ENCODE peak calls at places on chromosomes 11 and 22, in four cellular contexts. S, Q, A and L are unnamed samples.

GRCh38 chr11:19122966-19123615 is 6.1 kb downstream of the ZDHHC13 start:
- DNase-seq in S (no peak), Q (no peak), A (no peak), L (no peak)

GRCh38 chr22:43992331-43992821 is 31.7 kb upstream of the PARVB start:
- DNase-seq in S (no peak), Q (no peak), A (no peak), L (no peak)

GRCh38 chr11:11816511-11817319 is 25.1 kb upstream of the USP47 start:
- DNase-seq in S (no peak), Q (no peak), A (no peak), L (no peak)

GRCh38 chr11:2581931-2582435 is 117.8 kb downstream of the KCNQ1OT1 start:
- DNase-seq in S (peak; percentile 9), Q (no peak), A (peak; percentile 4), L (peak; percentile 33)

GRCh38 chr22:37904572-37905533 is 1.2 kb upstream of the MICALL1 start:
- DNase-seq in S (no peak), Q (no peak), A (no peak), L (no peak)

GRCh38 chr22:17910561-17911311 is 113.6 kb downstream of the MICAL3 start:
- DNase-seq in S (peak; percentile 30), Q (peak; percentile 71), A (no peak), L (peak; percentile 72)

GRCh38 chr11:47858169-47858543 is 10.0 kb upstream of the NUP160 start:
- DNase-seq in S (no peak), Q (no peak), A (no peak), L (no peak)

GRCh38 chr11:40288212-40288803 is 1171.1 kb downstream of the LRRC4C start:
- DNase-seq in S (no peak), Q (no peak), A (no peak), L (no peak)

GRCh38 chr11:88827018-88827676 is 238.6 kb downstream of the GRM5 start:
- DNase-seq in S (no peak), Q (no peak), A (no peak), L (no peak)

GRCh38 chr11:125481531-125481930 is 14.5 kb downstream of the FEZ1 start:
- DNase-seq in S (no peak), Q (peak; percentile 63), A (no peak), L (peak; percentile 29)

GRCh38 chr22:46026907-46027218 is 49.9 kb upstream of the WNT7B start:
- DNase-seq in S (no peak), Q (no peak), A (no peak), L (no peak)

GRCh38 chr11:20840341-20840740 is 171.0 kb downstream of the NELL1 start:
- DNase-seq in S (no peak), Q (no peak), A (no peak), L (no peak)

GRCh38 chr11:16883179-16883578 is 131.0 kb downstream of the PLEKHA7 start:
- DNase-seq in S (no peak), Q (no peak), A (no peak), L (peak; percentile 44)

GRCh38 chr11:128828350-128828749 is 38.7 kb downstream of the KCNJ1 start:
- DNase-seq in S (no peak), Q (no peak), A (no peak), L (no peak)

GRCh38 chr11:6427516-6427915 is 8.6 kb upstream of the APBB1 start:
- DNase-seq in S (no peak), Q (peak; percentile 36), A (no peak), L (peak; percentile 52)

GRCh38 chr22:30675436-30675835 is 7.8 kb upstream of the DUSP18 start:
- DNase-seq in S (no peak), Q (no peak), A (no peak), L (no peak)

GRCh38 chr11:44531116-44531504 is 34.4 kb upstream of the CD82 start:
- DNase-seq in S (no peak), Q (no peak), A (no peak), L (peak; percentile 22)

GRCh38 chr11:6319001-6319878 is 1.1 kb downstream of the CAVIN3 start:
- DNase-seq in S (peak; percentile 43), Q (peak; percentile 69), A (no peak), L (peak; percentile 76)

GRCh38 chr11:62931501-62932278 is 10.5 kb upstream of the CHRM1 start:
- DNase-seq in S (no peak), Q (no peak), A (no peak), L (peak; percentile 33)

GRCh38 chr11:116595305-116595880 is 177.4 kb downstream of the BUD13 start:
- DNase-seq in S (no peak), Q (no peak), A (no peak), L (no peak)

GRCh38 chr22:46122980-46123693 is 27.2 kb upstream of the PPARA start:
- DNase-seq in S (peak; percentile 15), Q (no peak), A (no peak), L (no peak)

GRCh38 chr11:41836426-41836825 is 377.0 kb upstream of the LRRC4C start:
- DNase-seq in S (no peak), Q (no peak), A (no peak), L (no peak)

GRCh38 chr22:42026705-42027104 is 28.1 kb downstream of the WBP2NL start:
- DNase-seq in S (no peak), Q (no peak), A (no peak), L (peak; percentile 33)

GRCh38 chr11:118126082-118126838 is 26.4 kb downstream of the SCN4B start:
- DNase-seq in S (no peak), Q (no peak), A (no peak), L (no peak)

GRCh38 chr11:118128821-118129474 is 23.7 kb downstream of the SCN4B start:
- DNase-seq in S (no peak), Q (no peak), A (no peak), L (no peak)

GRCh38 chr11:118128310-118128709 is 24.3 kb downstream of the SCN4B start:
- DNase-seq in S (no peak), Q (no peak), A (no peak), L (no peak)

GRCh38 chr11:118132385-118133151 is 20.1 kb downstream of the SCN4B start:
- DNase-seq in S (no peak), Q (no peak), A (no peak), L (no peak)

DNA sequence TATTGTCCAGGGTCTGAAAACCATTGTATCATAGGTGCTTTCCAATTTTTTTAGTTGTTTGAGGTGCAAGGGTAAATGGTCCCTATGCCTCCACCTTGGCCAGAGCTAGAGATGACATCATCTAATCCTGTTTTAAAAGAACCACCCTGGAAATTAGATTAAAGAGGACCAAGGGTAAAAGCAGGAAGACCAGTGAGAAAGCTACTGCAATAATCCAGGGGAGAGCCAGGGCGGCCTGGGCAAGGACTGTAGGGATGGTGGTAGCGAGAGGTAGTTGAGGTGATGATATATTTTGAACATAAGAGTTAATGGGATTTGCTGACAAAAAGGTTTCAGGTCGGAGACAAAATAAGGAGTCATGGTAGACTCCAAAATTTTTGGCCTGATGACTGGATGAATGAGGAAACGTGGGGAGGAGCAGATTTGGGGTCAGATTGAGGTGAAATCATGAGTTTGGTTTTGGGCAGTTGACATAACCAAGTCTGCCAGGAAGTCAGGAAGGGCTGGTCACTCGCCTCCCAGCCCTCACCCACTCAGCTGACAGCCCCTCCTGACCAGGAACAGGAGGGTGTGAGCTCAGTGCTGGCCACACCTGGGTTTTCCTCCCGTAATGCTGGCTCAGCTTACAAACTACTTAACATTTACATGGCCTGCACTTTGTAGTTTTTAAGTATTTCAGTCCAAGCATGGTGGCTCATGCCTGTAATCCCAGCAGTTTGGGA is 23.0 kb downstream of the SCN4B start:
- DNase-seq in S (no peak), Q (no peak), A (no peak), L (no peak)
- H3K27me3 ChIP-seq in S (no peaks in the 10 kb centered on the region), Q (no peaks in the 10 kb centered on the region), A (peaks cover 4% of the 10 kb centered on the region), L (no peaks in the 10 kb centered on the region)

GRCh38 chr22:23580586-23581251 is 629 bp upstream of the IGLL1 start:
- DNase-seq in S (no peak), Q (no peak), A (no peak), L (peak; percentile 33)
- H3K27me3 ChIP-seq in S (no peaks in the 10 kb centered on the region), Q (no peaks in the 10 kb centered on the region), A (peaks cover 5% of the 10 kb centered on the region), L (no peaks in the 10 kb centered on the region)

GRCh38 chr11:119859684-119860083 is 130.7 kb upstream of the NECTIN1 start:
- DNase-seq in S (no peak), Q (no peak), A (no peak), L (no peak)
- H3K27me3 ChIP-seq in S (no peaks in the 10 kb centered on the region), Q (peaks cover 6% of the 10 kb centered on the region), A (peaks cover 16% of the 10 kb centered on the region), L (no peaks in the 10 kb centered on the region)

GRCh38 chr11:102110761-102111010 is 439 bp downstream of the YAP1 start:
- DNase-seq in S (no peak), Q (no peak), A (no peak), L (no peak)

GRCh38 chr11:102109896-102110760 is at the start of gene YAP1:
- DNase-seq in S (peak; percentile 87), Q (peak; percentile 95), A (peak; percentile 80), L (peak; percentile 90)

GRCh38 chr11:102111011-102111786 is 952 bp downstream of the YAP1 start:
- DNase-seq in S (peak; percentile 72), Q (peak; percentile 93), A (peak; percentile 40), L (peak; percentile 94)

GRCh38 chr11:102112654-102112926 is 2.3 kb downstream of the YAP1 start:
- DNase-seq in S (no peak), Q (no peak), A (no peak), L (no peak)

DNA sequence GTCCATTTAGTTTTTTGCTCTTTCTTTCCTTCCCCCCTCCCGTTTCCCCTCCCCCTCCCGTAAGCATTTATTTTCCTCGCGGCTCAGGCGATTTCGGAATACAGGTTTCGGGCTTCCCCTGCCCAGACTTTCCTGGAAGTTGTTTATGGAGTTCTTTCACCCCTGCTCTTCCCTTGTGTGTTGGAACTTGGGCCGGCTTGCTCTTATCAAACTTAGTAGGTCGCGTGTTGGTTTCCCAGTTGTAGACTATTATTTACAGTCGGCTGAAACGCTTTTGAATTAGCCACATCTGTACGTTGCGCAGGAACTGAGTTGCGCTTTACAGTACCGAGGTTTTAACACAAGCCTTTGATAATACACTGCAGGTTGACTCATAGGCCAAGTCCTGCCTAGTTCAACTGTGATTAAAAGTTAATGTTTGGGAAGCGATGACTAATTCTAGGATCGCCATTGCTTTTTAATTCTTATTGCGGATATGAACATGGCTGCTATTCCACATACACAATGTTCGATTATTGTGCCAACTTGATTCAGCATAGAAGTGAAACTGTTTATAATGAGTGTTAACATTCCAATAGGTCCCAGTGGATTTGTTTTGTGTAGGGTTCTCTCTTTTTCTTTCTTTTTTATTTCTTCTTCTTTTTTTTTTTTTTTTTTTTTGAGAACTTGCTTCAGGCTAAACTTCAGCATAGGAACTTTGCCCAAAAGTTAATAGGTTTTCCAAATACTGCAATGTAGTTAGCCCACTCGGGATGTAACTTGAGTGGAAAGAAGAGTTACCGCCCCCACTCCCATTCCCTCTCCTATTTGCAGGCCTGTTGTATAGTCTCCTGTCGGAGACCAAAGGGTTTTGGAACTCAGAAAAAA is 1.8 kb downstream of the YAP1 start:
- DNase-seq in S (peak; percentile 47), Q (peak; percentile 60), A (peak; percentile 19), L (no peak)
- H3K27me3 ChIP-seq in S (no peaks in the 10 kb centered on the region), Q (peaks cover 15% of the 10 kb centered on the region), A (no peaks in the 10 kb centered on the region), L (no peaks in the 10 kb centered on the region)

GRCh38 chr22:35784633-35785032 is 67.0 kb downstream of the APOL5 start:
- DNase-seq in S (no peak), Q (no peak), A (no peak), L (no peak)
- H3K27me3 ChIP-seq in S (no peaks in the 10 kb centered on the region), Q (no peaks in the 10 kb centered on the region), A (no peaks in the 10 kb centered on the region), L (no peaks in the 10 kb centered on the region)

GRCh38 chr22:48475661-48476345 is 1351.9 kb downstream of the BRD1 start:
- DNase-seq in S (no peak), Q (no peak), A (no peak), L (peak; percentile 55)
- H3K27me3 ChIP-seq in S (no peaks in the 10 kb centered on the region), Q (no peaks in the 10 kb centered on the region), A (no peaks in the 10 kb centered on the region), L (no peaks in the 10 kb centered on the region)

DNA sequence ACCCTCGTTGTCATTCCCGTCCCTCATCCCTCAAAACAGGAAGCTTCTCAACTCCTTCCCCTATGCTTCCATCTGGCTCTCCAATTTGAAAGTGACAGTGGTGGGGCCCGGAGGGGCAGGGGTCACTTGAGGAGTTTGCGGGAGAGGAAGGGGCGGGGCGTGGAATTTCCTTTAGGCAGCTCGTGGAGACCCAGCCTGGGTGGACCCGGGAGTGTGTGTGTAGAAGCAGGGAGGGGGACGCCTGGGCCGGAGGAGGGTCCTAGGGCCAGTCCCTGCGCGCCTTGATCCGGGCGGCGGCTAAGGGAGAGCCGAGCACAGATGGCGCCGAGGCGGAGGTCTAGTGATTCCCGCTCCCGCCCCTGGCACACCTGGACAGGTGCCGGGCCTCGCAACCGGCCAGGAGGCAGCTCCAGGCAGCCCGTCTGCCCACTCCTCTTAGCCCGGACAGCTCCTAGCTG is 7.8 kb upstream of the PAX6 start:
- DNase-seq in S (no peak), Q (peak; percentile 39), A (no peak), L (peak; percentile 80)
- H3K27me3 ChIP-seq in S (peaks cover 60% of the 10 kb centered on the region), Q (peaks cover 100% of the 10 kb centered on the region), A (peaks cover 100% of the 10 kb centered on the region), L (peaks cover 95% of the 10 kb centered on the region)